ENCODE peak calls at places on chromosome 2, in nine cellular contexts. J is sigmoid colon, N is body of pancreas, K is right lobe of liver, W is gastrocnemius medialis, C is prostate gland, B is GM12891, Q is HCT116, O is stomach. D is an unnamed sample.
A peak's percentile ranks its signal among the peaks of the same experiment; 100 is the strongest.

GRCh38 chr2:181779288-181779871 is 99.1 kb upstream of the NEUROD1 start:
- DNase-seq in W (no peak), B (no peak), J (no peak), O (no peak), N (no peak), C (no peak), Q (no peak), K (no peak), D (no peak)

GRCh38 chr2:227805578-227805977 is 8.1 kb upstream of the CCL20 start:
- DNase-seq in Q (no peak), W (no peak), O (no peak), K (no peak), C (no peak), J (no peak), B (no peak), N (no peak), D (no peak)

GRCh38 chr2:88057437-88057844 is 1.9 kb upstream of the KRCC1 start:
- DNase-seq in O (no peak), C (no peak), Q (no peak), B (no peak), K (no peak), J (no peak), W (no peak), N (no peak), D (no peak)

GRCh38 chr2:54331095-54331835 is 75.2 kb upstream of the TSPYL6 start:
- DNase-seq in O (no peak), N (no peak), J (peak; percentile 66), W (no peak), Q (no peak), C (no peak), B (no peak), K (no peak), D (no peak)

GRCh38 chr2:146874260-146874658 is 970.6 kb upstream of the ACVR2A start:
- DNase-seq in J (no peak), N (no peak), K (no peak), O (peak; percentile 36), B (no peak), W (no peak), Q (peak; percentile 88), C (no peak), D (peak; percentile 46)

GRCh38 chr2:160306985-160307384 is 106.9 kb upstream of the ITGB6 start:
- DNase-seq in B (no peak), O (no peak), J (peak; percentile 80), C (no peak), N (no peak), Q (no peak), K (no peak), W (peak; percentile 38), D (no peak)

GRCh38 chr2:150811259-150811912 is 323.9 kb upstream of the RND3 start:
- DNase-seq in N (no peak), W (peak; percentile 11), O (no peak), Q (no peak), C (peak; percentile 21), J (no peak), K (no peak), B (no peak), D (no peak)

GRCh38 chr2:143284087-143284675 is 155.0 kb downstream of the ARHGAP15 start:
- DNase-seq in B (no peak), K (no peak), W (no peak), Q (peak; percentile 47), O (no peak), J (no peak), N (no peak), C (no peak), D (peak; percentile 1)

GRCh38 chr2:127790694-127791529 is 20.1 kb downstream of the WDR33 start:
- DNase-seq in N (no peak), J (no peak), Q (no peak), C (no peak), O (no peak), K (no peak), W (no peak), B (no peak), D (no peak)

GRCh38 chr2:127784965-127785518 is 25.9 kb downstream of the WDR33 start:
- DNase-seq in O (no peak), K (no peak), C (no peak), W (no peak), N (no peak), Q (no peak), B (no peak), J (no peak), D (no peak)

GRCh38 chr2:127786048-127786809 is 24.7 kb downstream of the WDR33 start:
- DNase-seq in W (no peak), O (no peak), C (no peak), N (no peak), Q (no peak), B (no peak), K (no peak), J (no peak), D (no peak)
- TF ChIP-seq POLR2A in W (no peak), O (no peak), C (no peak), N (no peak), Q (no peak), B (no peak), K (no peak), J (no peak), D (no peak)

DNA sequence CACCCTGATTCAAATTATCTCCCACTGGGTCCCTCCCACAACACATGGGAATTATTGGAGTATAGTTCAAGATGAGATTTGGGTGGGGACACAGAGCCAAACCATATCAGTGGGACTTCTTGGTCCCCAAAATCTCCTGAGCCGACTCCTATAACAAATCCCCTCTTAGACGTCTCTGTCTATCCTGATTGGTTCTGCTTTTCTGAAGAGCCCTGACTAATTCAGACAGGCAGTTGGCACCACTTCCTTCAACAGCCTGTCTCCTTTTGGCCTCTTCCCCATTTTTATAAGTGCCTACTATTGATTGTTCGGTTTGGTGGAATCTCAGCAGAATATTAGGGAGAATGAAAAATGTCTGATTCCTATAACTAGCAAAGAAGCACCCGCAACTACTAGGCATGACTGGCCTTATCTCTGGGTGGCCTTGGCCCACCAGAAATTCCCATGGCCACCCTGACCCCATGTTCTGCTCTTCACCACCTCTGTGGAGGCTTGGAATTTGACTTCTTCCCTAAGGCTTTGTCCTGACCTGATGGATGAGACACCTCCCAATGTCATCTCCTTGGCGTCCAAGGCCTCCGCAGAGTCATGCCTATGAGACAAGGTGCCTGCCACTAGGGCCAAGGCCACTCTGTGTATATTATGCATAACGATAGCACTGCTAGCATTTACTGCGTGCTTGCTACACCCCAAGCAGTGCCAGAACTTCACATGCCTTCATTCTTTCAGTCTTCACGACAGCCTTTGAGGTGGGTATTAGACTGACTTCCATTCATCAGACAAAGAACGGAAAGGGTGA is 218.9 kb upstream of the COPS8 start:
- DNase-seq in Q (no peak), N (no peak), B (no peak), W (no peak), O (peak; percentile 17), K (peak; percentile 37), J (peak; percentile 52), C (no peak), D (no peak)
- TF ChIP-seq POLR2A in Q (no peak), N (no peak), B (no peak), W (no peak), O (no peak), K (no peak), J (no peak), C (no peak), D (no peak)

DNA sequence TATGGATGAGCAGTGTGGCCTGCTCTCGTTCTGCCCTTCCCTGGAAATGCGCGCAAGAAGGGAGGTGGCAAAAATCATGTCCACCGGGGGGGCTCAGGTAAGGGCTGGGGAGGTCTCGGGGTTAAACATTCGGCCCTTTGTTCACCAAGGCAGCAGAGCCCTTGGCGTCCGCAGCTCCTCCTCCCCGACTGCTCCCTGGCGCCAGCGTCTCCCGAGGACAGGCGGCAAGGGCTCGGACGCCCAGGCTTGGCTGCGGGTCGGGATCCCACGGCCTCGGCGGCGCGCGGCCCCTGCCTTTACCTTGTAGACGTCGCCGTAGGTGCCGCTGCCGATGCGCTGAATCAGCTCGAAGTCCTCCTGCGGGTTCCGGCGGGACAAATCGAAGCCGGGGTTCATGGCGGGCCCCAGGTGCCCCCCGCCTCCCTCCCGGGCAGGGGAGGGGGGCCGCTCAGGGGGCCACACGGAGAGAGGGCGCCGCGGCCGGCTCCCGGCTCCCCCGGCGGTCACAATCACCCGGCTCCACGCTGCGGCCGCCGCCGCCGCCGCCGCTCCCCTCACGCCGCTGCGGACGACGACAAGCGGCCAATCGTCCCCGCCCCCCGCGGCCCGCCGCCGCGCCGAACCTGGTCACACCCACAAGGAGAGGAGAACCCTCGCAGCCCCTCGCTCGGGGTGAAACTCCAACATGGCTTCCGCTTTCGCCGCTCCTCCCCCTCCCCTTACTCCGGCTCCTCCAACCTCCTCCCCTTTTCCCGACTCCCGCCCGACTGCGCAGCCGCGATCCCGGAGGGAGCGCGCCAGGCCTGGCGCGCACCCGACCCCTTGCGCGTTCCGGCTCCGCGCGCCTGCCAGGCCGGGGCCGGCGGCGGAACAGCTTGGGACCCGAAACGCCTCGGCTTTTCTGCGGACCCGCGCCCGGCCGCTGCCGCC is at the start of gene MAP4K3:
- DNase-seq in W (peak; percentile 92), N (peak; percentile 94), C (peak; percentile 92), B (peak; percentile 65), J (peak; percentile 97), K (peak; percentile 96), O (peak; percentile 93), Q (peak; percentile 83), D (peak; percentile 86)
- TF ChIP-seq POLR2A in W (peak; percentile 95), N (peak; percentile 85), C (peak; percentile 89), B (no peak), J (peak; percentile 70), K (peak; percentile 89), O (no peak), Q (no peak), D (peak; percentile 72)

GRCh38 chr2:128026422-128027277 is 1.2 kb downstream of the SAP130 start:
- DNase-seq in K (no peak), N (no peak), B (no peak), J (no peak), C (no peak), W (no peak), Q (no peak), O (no peak), D (no peak)

GRCh38 chr2:128032092-128032491 is 4.2 kb upstream of the SAP130 start:
- DNase-seq in Q (no peak), K (no peak), O (no peak), B (no peak), J (no peak), C (no peak), W (no peak), N (no peak), D (no peak)

GRCh38 chr2:128027278-128027800 is 520 bp downstream of the SAP130 start:
- DNase-seq in W (peak; percentile 99), J (peak; percentile 100), K (peak; percentile 100), N (peak; percentile 99), C (peak; percentile 100), Q (peak; percentile 96), B (peak; percentile 96), O (peak; percentile 99), D (peak; percentile 99)

GRCh38 chr2:128028668-128029054 is 802 bp upstream of the SAP130 start:
- DNase-seq in N (no peak), O (no peak), W (no peak), Q (no peak), C (no peak), J (no peak), B (no peak), K (no peak), D (no peak)

DNA sequence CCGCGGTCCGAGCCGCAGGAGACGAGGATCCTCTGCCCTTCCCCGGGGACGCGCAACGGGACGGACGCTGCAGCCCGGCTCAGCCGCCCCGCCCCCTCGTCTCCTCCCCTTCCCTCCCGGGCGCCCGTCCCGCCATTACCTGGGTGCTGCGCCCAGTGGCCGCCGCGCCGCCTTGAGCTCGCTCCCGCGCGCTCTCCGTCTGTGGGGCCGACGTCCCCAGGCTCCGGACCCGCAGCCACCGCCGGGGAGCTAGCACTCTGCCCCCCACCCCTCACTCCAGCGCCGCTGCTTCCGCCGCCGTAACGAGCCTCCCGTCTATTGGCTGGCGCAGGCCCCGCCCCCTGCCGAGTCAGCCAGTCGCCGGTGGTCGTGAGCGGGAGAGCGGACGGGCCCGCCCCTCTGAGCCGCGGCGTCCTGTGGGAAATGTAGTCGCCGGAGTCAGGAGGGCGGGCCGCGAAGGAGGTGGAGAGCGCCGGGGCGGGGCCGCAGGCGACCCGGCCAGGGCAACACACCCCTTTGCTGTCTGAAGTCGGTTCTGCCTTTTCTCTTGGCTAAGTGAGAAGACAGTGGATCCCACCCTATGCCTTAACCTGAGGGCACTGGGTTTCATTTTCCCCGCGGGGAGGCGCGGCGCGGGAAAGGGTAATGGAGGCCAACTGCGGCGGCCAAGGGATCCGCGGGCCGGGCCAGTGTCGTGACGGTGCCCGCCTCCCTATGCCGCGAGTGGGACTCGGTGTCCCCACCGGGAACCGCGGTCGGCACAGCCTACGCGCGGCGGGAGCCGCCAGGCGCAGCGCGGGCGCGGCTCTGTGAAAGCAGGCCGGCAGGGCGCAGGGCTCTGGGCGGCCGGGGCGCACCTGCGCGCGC is at the start of gene SAP130:
- DNase-seq in C (peak; percentile 98), O (peak; percentile 99), Q (peak; percentile 79), W (peak; percentile 98), K (peak; percentile 99), N (peak; percentile 99), B (peak; percentile 96), J (peak; percentile 99), D (peak; percentile 95)
- TF ChIP-seq POLR2A in C (peak; percentile 60), O (no peak), Q (no peak), W (peak; percentile 87), K (peak; percentile 70), N (peak; percentile 6), B (no peak), J (peak; percentile 59), D (peak; percentile 48)